ENCODE peak calls at places on chromosome 3, in four cellular contexts. Z is retinal pigment epithelial cell, U is Panc1, C is upper lobe of right lung. K is an unnamed sample.

GRCh38 chr3:126355251-126355650 is 2.0 kb downstream of the KLF15 start:
- DNase-seq in C (peak), Z (no peak), U (no peak), K (no peak)

GRCh38 chr3:52313774-52314188 is 2.3 kb upstream of the DNAH1 start:
- DNase-seq in Z (peak), U (no peak), C (no peak), K (no peak)

GRCh38 chr3:12237912-12238650 is 50.8 kb upstream of the PPARG start:
- DNase-seq in U (no peak), Z (no peak), C (no peak), K (no peak)

GRCh38 chr3:183513046-183513706 is 42.3 kb downstream of the KLHL6 start:
- DNase-seq in Z (no peak), C (no peak), U (no peak), K (no peak)

GRCh38 chr3:65412591-65412990 is 626.1 kb downstream of the MAGI1 start:
- DNase-seq in U (no peak), Z (no peak), C (no peak), K (peak)

GRCh38 chr3:14598143-14598569 is 53.4 kb upstream of the CCDC174 start:
- DNase-seq in Z (no peak), C (no peak), U (no peak), K (no peak)

GRCh38 chr3:146331967-146332366 is 81.1 kb upstream of the PLSCR4 start:
- DNase-seq in U (no peak), C (no peak), Z (no peak), K (no peak)

GRCh38 chr3:193157051-193157450 is 84.0 kb upstream of the PLAAT1 start:
- DNase-seq in U (no peak), Z (no peak), C (no peak), K (no peak)

GRCh38 chr3:135549928-135550327 is 415.6 kb upstream of the PPP2R3A start:
- DNase-seq in C (no peak), U (no peak), Z (no peak), K (no peak)

GRCh38 chr3:128448491-128448890 is 18.2 kb downstream of the DNAJB8 start:
- DNase-seq in U (no peak), Z (no peak), C (no peak), K (no peak)

GRCh38 chr3:14358426-14359211 is 43.8 kb upstream of the SLC6A6 start:
- DNase-seq in Z (peak), U (no peak), C (no peak), K (no peak)

GRCh38 chr3:119560160-119560559 is 746 bp upstream of the CD80 start:
- DNase-seq in Z (no peak), U (no peak), C (no peak), K (no peak)

GRCh38 chr3:61631108-61631769 is 69.9 kb downstream of the PTPRG start:
- DNase-seq in C (no peak), Z (no peak), U (no peak), K (no peak)

GRCh38 chr3:15798533-15799245 is 910 bp upstream of the ANKRD28 start:
- DNase-seq in U (no peak), Z (no peak), C (no peak), K (no peak)

GRCh38 chr3:183252973-183253363 is at the start of gene B3GNT5:
- DNase-seq in Z (no peak), U (no peak), C (peak), K (no peak)

GRCh38 chr3:42080452-42080872 is 10.7 kb upstream of the TRAK1 start:
- DNase-seq in C (no peak), Z (peak), U (no peak), K (no peak)

GRCh38 chr3:57727096-57727495 is 29.0 kb upstream of the SLMAP start:
- DNase-seq in U (no peak), C (no peak), Z (no peak), K (no peak)

GRCh38 chr3:18725668-18726407 is 300.7 kb upstream of the SATB1 start:
- DNase-seq in Z (no peak), U (no peak), C (no peak), K (no peak)

GRCh38 chr3:43389388-43390254 is 103.3 kb downstream of the SNRK start:
- DNase-seq in C (no peak), U (peak), Z (no peak), K (no peak)

GRCh38 chr3:146163584-146163983 is 2.6 kb upstream of the PLOD2 start:
- DNase-seq in C (no peak), U (peak), Z (peak), K (no peak)

GRCh38 chr3:170542704-170543103 is 43.2 kb downstream of the SLC7A14 start:
- DNase-seq in Z (no peak), U (no peak), C (no peak), K (no peak)

GRCh38 chr3:163476179-163476578 is 1602.1 kb downstream of the SI start:
- DNase-seq in Z (no peak), C (no peak), U (no peak), K (no peak)

GRCh38 chr3:53223025-53223424 is 32.8 kb downstream of the TKT start:
- DNase-seq in U (no peak), Z (no peak), C (peak), K (no peak)

GRCh38 chr3:42652611-42653302 is 740 bp upstream of the ZBTB47 start:
- DNase-seq in C (peak), Z (no peak), U (no peak), K (peak)

GRCh38 chr3:66101901-66102300 is 63.2 kb upstream of the MAGI1 start:
- DNase-seq in C (no peak), U (no peak), Z (no peak), K (no peak)

GRCh38 chr3:194688207-194688711 is 2.6 kb downstream of the FAM43A start:
- DNase-seq in C (peak), Z (no peak), U (no peak), K (no peak)

GRCh38 chr3:170132335-170132734 is 49.2 kb downstream of the PHC3 start:
- DNase-seq in C (no peak), Z (no peak), U (no peak), K (no peak)

GRCh38 chr3:171895890-171896289 is 52.7 kb downstream of the TMEM212 start:
- DNase-seq in C (no peak), Z (no peak), U (no peak), K (no peak)

GRCh38 chr3:69542265-69543079 is 156.6 kb upstream of the FRMD4B start:
- DNase-seq in Z (no peak), C (peak), U (no peak), K (no peak)
- H3K4me3 ChIP-seq in Z (no peak), C (peak), U (peak), K (peak)

GRCh38 chr3:184524981-184525336 is 36.6 kb upstream of the EPHB3 start:
- DNase-seq in C (no peak), U (no peak), Z (no peak), K (no peak)

GRCh38 chr3:184523825-184524615 is 37.6 kb upstream of the EPHB3 start:
- DNase-seq in Z (peak), U (peak), C (no peak), K (no peak)

GRCh38 chr3:184531580-184532290 is 29.9 kb upstream of the EPHB3 start:
- DNase-seq in C (no peak), Z (no peak), U (no peak), K (no peak)

GRCh38 chr3:184525337-184526157 is 36.0 kb upstream of the EPHB3 start:
- DNase-seq in U (no peak), C (no peak), Z (no peak), K (no peak)

DNA sequence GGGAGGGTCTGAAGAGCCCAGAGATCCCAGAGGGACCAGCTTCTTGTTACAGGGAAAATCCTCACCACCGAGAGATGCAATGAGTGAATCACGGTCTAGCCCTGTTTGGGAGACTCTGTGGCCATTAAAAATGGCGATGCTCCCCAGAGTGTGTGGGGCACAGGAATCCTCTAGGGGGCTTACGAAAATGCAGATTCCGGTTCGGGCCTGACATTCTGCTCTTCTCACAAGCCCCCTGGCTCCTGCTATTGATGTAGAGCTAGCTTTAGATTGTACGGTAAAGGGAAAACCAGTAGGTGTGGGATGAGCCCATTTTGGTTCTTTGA is 35.5 kb upstream of the EPHB3 start:
- DNase-seq in C (no peak), U (no peak), Z (no peak), K (no peak)
- H3K4me3 ChIP-seq in C (no peak), U (no peak), Z (no peak), K (no peak)

GRCh38 chr3:72120806-72121778 is 336.1 kb upstream of the PROK2 start:
- DNase-seq in U (no peak), C (no peak), Z (no peak), K (no peak)
- H3K4me3 ChIP-seq in U (no peak), C (no peak), Z (no peak), K (no peak)

DNA sequence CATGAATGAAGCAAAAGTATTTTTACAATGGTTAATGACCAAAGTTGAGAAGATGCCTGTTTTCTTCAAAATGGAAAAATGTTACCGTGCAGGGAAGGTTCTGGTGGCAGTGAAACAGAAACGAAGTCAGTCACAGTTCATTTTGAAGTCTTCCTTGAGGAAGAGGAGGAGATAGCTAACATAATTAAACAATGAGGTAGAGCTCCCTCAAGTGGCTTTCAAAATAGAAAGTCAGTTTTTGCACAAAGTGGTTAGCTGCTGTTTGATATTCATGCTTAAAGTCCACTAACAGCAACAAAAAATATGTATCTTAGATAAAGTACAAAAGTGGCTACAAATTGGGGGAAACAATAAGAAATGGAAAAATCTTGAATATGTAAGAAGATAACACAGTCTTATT is 87.3 kb downstream of the TFG start:
- DNase-seq in C (no peak), Z (no peak), U (no peak), K (no peak)
- H3K4me3 ChIP-seq in C (no peak), Z (no peak), U (no peak), K (no peak)

GRCh38 chr3:9769426-9770275 is at the start of gene CAMK1:
- DNase-seq in U (no peak), Z (no peak), C (peak), K (no peak)

GRCh38 chr3:9770276-9770812 is 597 bp upstream of the CAMK1 start:
- DNase-seq in U (no peak), Z (no peak), C (peak), K (no peak)

GRCh38 chr3:9767418-9767817 is 2.3 kb downstream of the CAMK1 start:
- DNase-seq in Z (no peak), C (no peak), U (no peak), K (no peak)

GRCh38 chr3:9768376-9768775 is 1.4 kb downstream of the CAMK1 start:
- DNase-seq in Z (no peak), U (no peak), C (no peak), K (no peak)

GRCh38 chr3:9769012-9769411 is 735 bp downstream of the CAMK1 start:
- DNase-seq in Z (no peak), U (no peak), C (no peak), K (no peak)
- H3K4me3 ChIP-seq in Z (peak), U (peak), C (peak), K (peak)

DNA sequence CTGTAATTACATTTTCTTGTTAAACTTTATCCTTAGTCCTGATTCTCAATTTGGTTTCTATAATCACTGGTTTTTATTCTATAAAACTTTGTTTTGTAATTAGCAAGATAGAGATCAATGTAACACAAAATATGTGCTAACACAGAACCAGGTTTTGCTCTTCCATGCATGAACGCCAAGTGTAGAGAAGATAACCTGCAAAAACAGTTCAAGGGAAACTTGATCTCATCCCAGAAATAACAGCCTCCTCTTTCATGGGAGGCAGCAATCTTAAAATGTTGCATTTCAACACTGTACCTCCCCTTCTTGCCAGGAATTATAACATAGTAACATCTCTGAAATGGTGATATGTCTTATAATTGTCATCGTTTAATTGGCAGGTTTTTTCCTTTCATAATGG is 86.3 kb upstream of the STT3B start:
- DNase-seq in C (no peak), Z (no peak), U (no peak), K (no peak)
- H3K4me3 ChIP-seq in C (no peak), Z (no peak), U (no peak), K (no peak)

DNA sequence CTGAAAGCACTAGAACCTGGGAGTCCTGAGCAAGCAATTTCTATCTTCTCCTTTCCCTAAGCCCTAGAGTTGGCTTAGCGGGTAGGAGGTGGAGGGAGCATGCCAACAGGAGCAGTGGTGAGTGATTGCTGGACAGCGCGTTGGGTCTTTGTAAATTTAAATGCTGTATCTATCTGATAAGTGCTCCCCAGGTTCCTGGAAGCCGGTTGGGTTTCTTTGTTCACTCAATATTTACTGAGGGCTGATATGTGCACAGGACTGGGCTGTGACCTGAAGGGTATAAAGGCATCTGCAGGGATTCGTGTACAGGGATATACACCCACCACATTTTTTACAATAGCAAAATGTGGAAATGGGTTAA is 2.2 kb downstream of the PDIA5 start:
- DNase-seq in C (no peak), Z (no peak), U (no peak), K (no peak)
- H3K4me3 ChIP-seq in C (peak), Z (no peak), U (peak), K (peak)

DNA sequence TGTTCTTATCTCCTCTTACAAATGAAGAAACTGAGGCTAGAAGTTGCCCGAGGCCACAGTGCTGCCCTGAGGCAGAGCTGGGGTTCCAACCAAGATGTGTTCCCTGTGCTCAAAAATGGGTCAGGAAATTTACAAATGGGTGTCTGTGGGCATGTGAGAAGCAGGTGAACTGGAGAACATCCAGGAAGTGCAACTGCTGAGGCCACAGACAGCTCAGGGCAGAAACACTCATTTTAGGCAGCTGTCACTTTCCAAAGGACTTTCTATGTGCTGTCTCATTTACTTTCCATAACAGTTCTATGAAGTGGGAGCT is 47.2 kb upstream of the ATP2B2 start:
- DNase-seq in U (no peak), C (peak), Z (no peak), K (no peak)
- H3K4me3 ChIP-seq in U (no peak), C (no peak), Z (no peak), K (no peak)

DNA sequence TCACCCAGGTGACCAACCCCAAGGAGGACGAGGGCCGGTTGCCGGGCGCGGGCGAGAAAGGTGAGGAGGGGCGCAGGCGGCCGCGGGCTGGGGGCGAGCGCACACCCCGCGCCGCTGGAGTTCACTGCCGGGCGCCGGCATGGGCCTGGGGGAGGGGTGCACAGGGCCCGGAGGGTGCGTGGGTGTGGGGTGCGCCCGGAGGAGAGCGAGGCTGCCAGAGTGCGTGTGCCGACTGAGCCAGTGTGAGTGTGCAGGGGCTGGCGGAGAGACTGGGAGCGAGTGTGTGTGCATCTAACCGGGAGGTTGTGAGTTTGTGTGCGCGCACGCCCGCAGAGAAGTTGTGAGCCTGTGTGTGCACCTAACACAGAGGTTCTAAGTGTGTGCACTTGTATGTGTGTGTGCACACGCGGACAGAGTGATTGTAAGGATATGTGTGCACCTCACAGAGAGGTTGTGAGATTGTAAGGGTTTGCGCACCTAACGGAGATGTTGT is 585 bp downstream of the CTDSPL start:
- DNase-seq in Z (no peak), U (no peak), C (peak), K (no peak)
- H3K4me3 ChIP-seq in Z (peak), U (peak), C (peak), K (peak)

DNA sequence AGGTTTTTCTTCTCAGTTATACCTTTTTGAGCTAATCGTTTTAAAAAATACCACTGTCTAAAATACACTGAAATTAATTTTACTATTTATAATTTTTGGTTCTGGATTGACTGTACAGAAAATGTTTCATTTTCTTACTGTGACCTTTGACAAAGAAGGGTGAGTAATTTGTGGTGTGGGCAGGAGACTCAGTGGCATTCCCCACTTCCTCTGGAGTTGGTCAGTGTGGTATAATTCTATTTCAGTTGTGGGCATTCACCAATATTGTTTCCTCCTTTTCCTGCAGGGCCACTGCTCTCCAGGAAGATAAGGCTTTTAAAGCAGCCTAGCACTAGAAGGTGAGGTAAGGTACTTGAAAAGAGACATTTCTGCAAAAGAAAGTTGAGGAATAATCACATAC is 6.5 kb downstream of the DAG1 start:
- DNase-seq in C (no peak), Z (no peak), U (no peak), K (no peak)
- H3K4me3 ChIP-seq in C (no peak), Z (no peak), U (no peak), K (no peak)

K was measured in epithelial cell of proximal tubule.